ENCODE peak calls at places on chromosomes 13 and 19, in nine cellular contexts. One of them, this sample, is unnamed.

GRCh38 chr13:103694033-103694432 is 627.8 kb upstream of the SLC10A2 start:
- DNase-seq in EH: no peak
- DNase-seq in small intestine: no peak
- DNase-seq in activated naive CD4-positive, alpha-beta T cell treated with anti-CD3 and anti-CD28 coated beads for 36 hours: no peak
- DNase-seq in left colon: no peak
- DNase-seq in NCI-H2171: peak
- DNase-seq in astrocyte: no peak
- DNase-seq in neural crest cell: no peak
- DNase-seq in B cell: no peak
- DNase-seq in this sample: no peak

GRCh38 chr13:28120317-28120716 is 18.0 kb upstream of the PAN3 start:
- DNase-seq in EH: no peak
- DNase-seq in small intestine: no peak
- DNase-seq in activated naive CD4-positive, alpha-beta T cell treated with anti-CD3 and anti-CD28 coated beads for 36 hours: no peak
- DNase-seq in left colon: no peak
- DNase-seq in NCI-H2171: no peak
- DNase-seq in astrocyte: no peak
- DNase-seq in neural crest cell: no peak
- DNase-seq in B cell: no peak
- DNase-seq in this sample: no peak

GRCh38 chr13:44573790-44574465 is 2.2 kb downstream of the TSC22D1 start:
- DNase-seq in EH: peak
- DNase-seq in small intestine: peak
- DNase-seq in activated naive CD4-positive, alpha-beta T cell treated with anti-CD3 and anti-CD28 coated beads for 36 hours: peak
- DNase-seq in left colon: no peak
- DNase-seq in NCI-H2171: no peak
- DNase-seq in astrocyte: peak
- DNase-seq in neural crest cell: no peak
- DNase-seq in B cell: no peak
- DNase-seq in this sample: no peak

GRCh38 chr13:39463611-39464010 is 139.4 kb downstream of the LHFPL6 start:
- DNase-seq in EH: peak
- DNase-seq in small intestine: no peak
- DNase-seq in activated naive CD4-positive, alpha-beta T cell treated with anti-CD3 and anti-CD28 coated beads for 36 hours: no peak
- DNase-seq in left colon: no peak
- DNase-seq in NCI-H2171: no peak
- DNase-seq in astrocyte: peak
- DNase-seq in neural crest cell: no peak
- DNase-seq in B cell: no peak
- DNase-seq in this sample: no peak

GRCh38 chr19:6459356-6460098 is at the start of gene SLC25A23:
- DNase-seq in EH: peak
- DNase-seq in small intestine: peak
- DNase-seq in activated naive CD4-positive, alpha-beta T cell treated with anti-CD3 and anti-CD28 coated beads for 36 hours: peak
- DNase-seq in left colon: peak
- DNase-seq in NCI-H2171: peak
- DNase-seq in astrocyte: peak
- DNase-seq in neural crest cell: peak
- DNase-seq in B cell: peak
- DNase-seq in this sample: no peak

GRCh38 chr13:75442736-75443234 is 39.2 kb downstream of the TBC1D4 start:
- DNase-seq in EH: no peak
- DNase-seq in small intestine: no peak
- DNase-seq in activated naive CD4-positive, alpha-beta T cell treated with anti-CD3 and anti-CD28 coated beads for 36 hours: no peak
- DNase-seq in left colon: no peak
- DNase-seq in NCI-H2171: no peak
- DNase-seq in astrocyte: no peak
- DNase-seq in neural crest cell: no peak
- DNase-seq in B cell: no peak
- DNase-seq in this sample: no peak

GRCh38 chr19:57558525-57558924 is 1.1 kb downstream of the ZNF550 start:
- DNase-seq in EH: peak
- DNase-seq in small intestine: no peak
- DNase-seq in activated naive CD4-positive, alpha-beta T cell treated with anti-CD3 and anti-CD28 coated beads for 36 hours: no peak
- DNase-seq in left colon: no peak
- DNase-seq in NCI-H2171: no peak
- DNase-seq in astrocyte: no peak
- DNase-seq in neural crest cell: no peak
- DNase-seq in B cell: no peak
- DNase-seq in this sample: no peak

GRCh38 chr19:46503848-46504453 is 8.3 kb upstream of the PNMA8B start:
- DNase-seq in EH: no peak
- DNase-seq in small intestine: no peak
- DNase-seq in activated naive CD4-positive, alpha-beta T cell treated with anti-CD3 and anti-CD28 coated beads for 36 hours: no peak
- DNase-seq in left colon: no peak
- DNase-seq in NCI-H2171: peak
- DNase-seq in astrocyte: no peak
- DNase-seq in neural crest cell: no peak
- DNase-seq in B cell: no peak
- DNase-seq in this sample: no peak

GRCh38 chr13:99322297-99323103 is 15.3 kb upstream of the GPR183 start:
- DNase-seq in EH: peak
- DNase-seq in small intestine: no peak
- DNase-seq in activated naive CD4-positive, alpha-beta T cell treated with anti-CD3 and anti-CD28 coated beads for 36 hours: peak
- DNase-seq in left colon: no peak
- DNase-seq in NCI-H2171: no peak
- DNase-seq in astrocyte: peak
- DNase-seq in neural crest cell: no peak
- DNase-seq in B cell: no peak
- DNase-seq in this sample: no peak

GRCh38 chr19:11286312-11286974 is 9.5 kb upstream of the TSPAN16 start:
- DNase-seq in EH: peak
- DNase-seq in small intestine: no peak
- DNase-seq in activated naive CD4-positive, alpha-beta T cell treated with anti-CD3 and anti-CD28 coated beads for 36 hours: peak
- DNase-seq in left colon: no peak
- DNase-seq in NCI-H2171: no peak
- DNase-seq in astrocyte: peak
- DNase-seq in neural crest cell: no peak
- DNase-seq in B cell: no peak
- DNase-seq in this sample: no peak

GRCh38 chr13:110214637-110215036 is 92.3 kb downstream of the COL4A1 start:
- DNase-seq in EH: peak
- DNase-seq in small intestine: no peak
- DNase-seq in activated naive CD4-positive, alpha-beta T cell treated with anti-CD3 and anti-CD28 coated beads for 36 hours: no peak
- DNase-seq in left colon: no peak
- DNase-seq in NCI-H2171: no peak
- DNase-seq in astrocyte: no peak
- DNase-seq in neural crest cell: no peak
- DNase-seq in B cell: no peak
- DNase-seq in this sample: no peak

GRCh38 chr13:27403727-27404385 is 20.6 kb upstream of the GTF3A start:
- DNase-seq in EH: no peak
- DNase-seq in small intestine: peak
- DNase-seq in activated naive CD4-positive, alpha-beta T cell treated with anti-CD3 and anti-CD28 coated beads for 36 hours: no peak
- DNase-seq in left colon: peak
- DNase-seq in NCI-H2171: no peak
- DNase-seq in astrocyte: no peak
- DNase-seq in neural crest cell: no peak
- DNase-seq in B cell: no peak
- DNase-seq in this sample: no peak

GRCh38 chr19:47475460-47475859 is 3.8 kb upstream of the SLC8A2 start:
- DNase-seq in EH: no peak
- DNase-seq in small intestine: no peak
- DNase-seq in activated naive CD4-positive, alpha-beta T cell treated with anti-CD3 and anti-CD28 coated beads for 36 hours: no peak
- DNase-seq in left colon: no peak
- DNase-seq in NCI-H2171: no peak
- DNase-seq in astrocyte: no peak
- DNase-seq in neural crest cell: no peak
- DNase-seq in B cell: no peak
- DNase-seq in this sample: no peak

GRCh38 chr19:53945441-53945840 is 17.3 kb upstream of the CACNG8 start:
- DNase-seq in EH: peak
- DNase-seq in small intestine: no peak
- DNase-seq in activated naive CD4-positive, alpha-beta T cell treated with anti-CD3 and anti-CD28 coated beads for 36 hours: no peak
- DNase-seq in left colon: no peak
- DNase-seq in NCI-H2171: no peak
- DNase-seq in astrocyte: peak
- DNase-seq in neural crest cell: no peak
- DNase-seq in B cell: no peak
- DNase-seq in this sample: no peak

GRCh38 chr19:8459520-8460260 is 14.9 kb downstream of the HNRNPM start:
- DNase-seq in EH: peak
- DNase-seq in small intestine: no peak
- DNase-seq in activated naive CD4-positive, alpha-beta T cell treated with anti-CD3 and anti-CD28 coated beads for 36 hours: no peak
- DNase-seq in left colon: no peak
- DNase-seq in NCI-H2171: no peak
- DNase-seq in astrocyte: peak
- DNase-seq in neural crest cell: no peak
- DNase-seq in B cell: no peak
- DNase-seq in this sample: no peak

GRCh38 chr13:97249093-97249787 is 27.1 kb downstream of the MBNL2 start:
- DNase-seq in EH: no peak
- DNase-seq in small intestine: no peak
- DNase-seq in activated naive CD4-positive, alpha-beta T cell treated with anti-CD3 and anti-CD28 coated beads for 36 hours: no peak
- DNase-seq in left colon: no peak
- DNase-seq in NCI-H2171: no peak
- DNase-seq in astrocyte: no peak
- DNase-seq in neural crest cell: no peak
- DNase-seq in B cell: no peak
- DNase-seq in this sample: no peak

GRCh38 chr19:12763100-12763499 is 11.5 kb downstream of the BEST2 start:
- DNase-seq in EH: no peak
- DNase-seq in small intestine: no peak
- DNase-seq in activated naive CD4-positive, alpha-beta T cell treated with anti-CD3 and anti-CD28 coated beads for 36 hours: no peak
- DNase-seq in left colon: no peak
- DNase-seq in NCI-H2171: no peak
- DNase-seq in astrocyte: no peak
- DNase-seq in neural crest cell: no peak
- DNase-seq in B cell: no peak
- DNase-seq in this sample: no peak